ENCODE peak calls at places on chromosome 14, in five cellular contexts. One of them, this sample, is unnamed. For H3K9me3, the result is how much of the 10 kb centered on the place peaks cover.

GRCh38 chr14:22231022-22231421 is 358.0 kb downstream of the DAD1 start:
- DNase-seq in IMR-90: no peak
- DNase-seq in transverse colon: no peak
- DNase-seq in stomach: no peak
- DNase-seq in tibial nerve: no peak
- DNase-seq in this sample: no peak

GRCh38 chr14:63960926-63961567 is 108.2 kb downstream of the SYNE2 start:
- DNase-seq in tibial nerve: no peak
- DNase-seq in IMR-90: peak
- DNase-seq in transverse colon: no peak
- DNase-seq in stomach: no peak
- DNase-seq in this sample: no peak

GRCh38 chr14:99930420-99931274 is 134.6 kb upstream of the EVL start:
- DNase-seq in IMR-90: no peak
- DNase-seq in tibial nerve: no peak
- DNase-seq in transverse colon: no peak
- DNase-seq in stomach: no peak
- DNase-seq in this sample: no peak

GRCh38 chr14:53032161-53032803 is 81.4 kb upstream of the FERMT2 start:
- DNase-seq in stomach: no peak
- DNase-seq in IMR-90: peak
- DNase-seq in transverse colon: no peak
- DNase-seq in tibial nerve: no peak
- DNase-seq in this sample: no peak

GRCh38 chr14:94893411-94894160 is 123.7 kb upstream of the GSC start:
- DNase-seq in tibial nerve: no peak
- DNase-seq in stomach: no peak
- DNase-seq in transverse colon: no peak
- DNase-seq in IMR-90: no peak
- DNase-seq in this sample: no peak

GRCh38 chr14:75461755-75462349 is 34.0 kb downstream of the JDP2 start:
- DNase-seq in IMR-90: no peak
- DNase-seq in stomach: peak
- DNase-seq in transverse colon: no peak
- DNase-seq in tibial nerve: no peak
- DNase-seq in this sample: no peak

GRCh38 chr14:41607119-41607785 is 576 bp downstream of the LRFN5 start:
- DNase-seq in tibial nerve: no peak
- DNase-seq in stomach: no peak
- DNase-seq in transverse colon: no peak
- DNase-seq in IMR-90: no peak
- DNase-seq in this sample: no peak

GRCh38 chr14:74599946-74600345 is 12.1 kb downstream of the LTBP2 start:
- DNase-seq in transverse colon: no peak
- DNase-seq in IMR-90: no peak
- DNase-seq in stomach: no peak
- DNase-seq in tibial nerve: no peak
- DNase-seq in this sample: peak

GRCh38 chr14:99234982-99235491 is 37.0 kb downstream of the BCL11B start:
- DNase-seq in tibial nerve: no peak
- DNase-seq in transverse colon: no peak
- DNase-seq in IMR-90: no peak
- DNase-seq in stomach: no peak
- DNase-seq in this sample: no peak

GRCh38 chr14:54252072-54252730 is 144.6 kb upstream of the CDKN3 start:
- DNase-seq in stomach: no peak
- DNase-seq in transverse colon: no peak
- DNase-seq in IMR-90: peak
- DNase-seq in tibial nerve: no peak
- DNase-seq in this sample: no peak

GRCh38 chr14:22656945-22657711 is 13.0 kb upstream of the OR6J1 start:
- DNase-seq in stomach: no peak
- DNase-seq in IMR-90: peak
- DNase-seq in tibial nerve: no peak
- DNase-seq in transverse colon: no peak
- DNase-seq in this sample: no peak

DNA sequence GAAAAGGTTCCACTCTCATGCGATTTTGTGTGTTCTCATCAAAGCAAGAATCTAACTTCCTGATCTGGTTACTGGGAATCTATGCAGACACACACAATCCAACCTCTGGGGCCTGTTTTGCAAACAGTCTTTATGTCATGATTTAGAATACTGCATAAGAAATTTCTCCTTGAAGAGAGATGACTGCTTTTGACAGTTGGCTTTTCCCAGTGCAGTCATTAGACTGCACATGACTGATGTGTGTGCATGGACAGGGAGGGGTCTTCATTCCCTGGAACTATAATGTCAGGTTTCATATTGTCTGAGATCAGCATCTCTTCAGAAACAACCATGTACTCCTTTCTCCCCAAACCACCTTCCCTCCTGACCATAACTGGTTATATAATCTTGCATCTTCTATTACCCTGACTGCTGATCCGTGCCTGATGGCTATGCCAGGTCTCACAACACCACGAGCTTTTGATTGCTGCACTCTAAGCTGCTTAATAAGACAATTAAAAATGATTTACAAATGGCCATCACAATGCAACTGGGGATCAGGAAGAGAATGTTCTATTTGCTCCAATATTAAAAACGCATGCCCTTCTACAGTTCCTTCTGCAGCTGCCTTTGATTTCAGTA is 995.4 kb downstream of the NRXN3 start:
- DNase-seq in stomach: no peak
- DNase-seq in IMR-90: no peak
- DNase-seq in tibial nerve: no peak
- DNase-seq in transverse colon: no peak
- DNase-seq in this sample: no peak
- H3K9me3 ChIP-seq in stomach: under half
- H3K9me3 ChIP-seq in IMR-90: under half
- H3K9me3 ChIP-seq in tibial nerve: under half
- H3K9me3 ChIP-seq in transverse colon: under half
- H3K9me3 ChIP-seq in this sample: under half

GRCh38 chr14:101825797-101826196 is 64.3 kb downstream of the PPP2R5C start:
- DNase-seq in transverse colon: no peak
- DNase-seq in tibial nerve: no peak
- DNase-seq in stomach: no peak
- DNase-seq in IMR-90: no peak
- DNase-seq in this sample: no peak
- H3K27ac ChIP-seq in transverse colon: peak
- H3K27ac ChIP-seq in tibial nerve: peak
- H3K27ac ChIP-seq in stomach: peak
- H3K27ac ChIP-seq in IMR-90: no peak
- H3K27ac ChIP-seq in this sample: peak

GRCh38 chr14:92577321-92577742 is 63.8 kb downstream of the RIN3 start:
- DNase-seq in stomach: no peak
- DNase-seq in IMR-90: no peak
- DNase-seq in transverse colon: no peak
- DNase-seq in tibial nerve: no peak
- DNase-seq in this sample: no peak
- TF ChIP-seq POLR2A in stomach: no peak
- TF ChIP-seq POLR2A in IMR-90: no peak
- TF ChIP-seq POLR2A in transverse colon: no peak
- TF ChIP-seq POLR2A in tibial nerve: no peak
- TF ChIP-seq POLR2A in this sample: no peak

GRCh38 chr14:105531088-105531957 is 4.9 kb downstream of the TMEM121 start:
- DNase-seq in IMR-90: no peak
- DNase-seq in transverse colon: no peak
- DNase-seq in stomach: no peak
- DNase-seq in tibial nerve: no peak
- DNase-seq in this sample: peak

GRCh38 chr14:105533391-105533790 is 7.0 kb downstream of the TMEM121 start:
- DNase-seq in transverse colon: no peak
- DNase-seq in tibial nerve: no peak
- DNase-seq in stomach: no peak
- DNase-seq in IMR-90: no peak
- DNase-seq in this sample: no peak

GRCh38 chr14:105533811-105534498 is 7.6 kb downstream of the TMEM121 start:
- DNase-seq in IMR-90: no peak
- DNase-seq in transverse colon: no peak
- DNase-seq in stomach: no peak
- DNase-seq in tibial nerve: no peak
- DNase-seq in this sample: no peak

GRCh38 chr14:105532111-105532623 is 5.8 kb downstream of the TMEM121 start:
- DNase-seq in IMR-90: no peak
- DNase-seq in transverse colon: no peak
- DNase-seq in stomach: no peak
- DNase-seq in tibial nerve: no peak
- DNase-seq in this sample: peak

GRCh38 chr14:105532735-105533141 is 6.4 kb downstream of the TMEM121 start:
- DNase-seq in transverse colon: no peak
- DNase-seq in tibial nerve: no peak
- DNase-seq in stomach: no peak
- DNase-seq in IMR-90: no peak
- DNase-seq in this sample: no peak
- H3K9me3 ChIP-seq in transverse colon: under half
- H3K9me3 ChIP-seq in tibial nerve: under half
- H3K9me3 ChIP-seq in stomach: under half
- H3K9me3 ChIP-seq in IMR-90: under half
- H3K9me3 ChIP-seq in this sample: under half